ENCODE peak calls at places on chromosome 20, in eight cellular contexts. G is heart left ventricle, Z is foreskin fibroblast, B is MCF 10A, H is heart right ventricle, N is HFFc6, F is fibroblast of lung, M is CD14-positive monocyte. J is an unnamed sample.

GRCh38 chr20:36848677-36849076 is 27.3 kb upstream of the TLDC2 start:
- DNase-seq in G (no peak), Z (no peak), B (no peak), H (no peak), N (no peak), F (no peak), M (no peak), J (no peak)

GRCh38 chr20:59764037-59764436 is 159.7 kb downstream of the PHACTR3 start:
- DNase-seq in G (no peak), Z (no peak), B (no peak), H (no peak), N (no peak), F (no peak), M (no peak), J (no peak)

GRCh38 chr20:63073051-63073737 is 66.4 kb upstream of the BHLHE23 start:
- DNase-seq in G (no peak), Z (no peak), B (no peak), H (no peak), N (no peak), F (no peak), M (peak), J (no peak)

GRCh38 chr20:46214831-46215488 is 93.3 kb downstream of the CDH22 start:
- DNase-seq in G (no peak), Z (peak), B (peak), H (no peak), N (no peak), F (no peak), M (no peak), J (no peak)

GRCh38 chr20:63642518-63643247 is 10.5 kb downstream of the STMN3 start:
- DNase-seq in G (no peak), Z (peak), B (no peak), H (no peak), N (no peak), F (no peak), M (no peak), J (no peak)

GRCh38 chr20:61922411-61922810 is 143.3 kb downstream of the TAF4 start:
- DNase-seq in G (no peak), Z (no peak), B (no peak), H (no peak), N (no peak), F (no peak), M (peak), J (no peak)

GRCh38 chr20:45612314-45612713 is 17.2 kb upstream of the WFDC10A start:
- DNase-seq in G (no peak), Z (no peak), B (no peak), H (no peak), N (no peak), F (no peak), M (no peak), J (no peak)

GRCh38 chr20:53829086-53829703 is 235.6 kb upstream of the ZNF217 start:
- DNase-seq in G (no peak), Z (peak), B (peak), H (no peak), N (peak), F (peak), M (peak), J (no peak)

GRCh38 chr20:20743511-20744169 is 31.2 kb upstream of the RALGAPA2 start:
- DNase-seq in G (peak), Z (no peak), B (no peak), H (peak), N (no peak), F (peak), M (no peak), J (peak)

GRCh38 chr20:56628873-56629463 is at the start of gene TFAP2C:
- DNase-seq in G (peak), Z (peak), B (peak), H (peak), N (peak), F (no peak), M (no peak), J (peak)

GRCh38 chr20:57397004-57397692 is 6.0 kb downstream of the RBM38 start:
- DNase-seq in G (no peak), Z (no peak), B (no peak), H (no peak), N (no peak), F (no peak), M (no peak), J (no peak)

GRCh38 chr20:57662313-57663240 is 42.4 kb upstream of the ZBP1 start:
- DNase-seq in G (peak), Z (no peak), B (no peak), H (no peak), N (no peak), F (no peak), M (peak), J (no peak)

GRCh38 chr20:14522595-14522994 is 185.2 kb upstream of the FLRT3 start:
- DNase-seq in G (no peak), Z (no peak), B (no peak), H (no peak), N (no peak), F (no peak), M (no peak), J (no peak)

GRCh38 chr20:58498445-58499068 is 16.6 kb downstream of the APCDD1L start:
- DNase-seq in G (no peak), Z (no peak), B (no peak), H (no peak), N (no peak), F (no peak), M (no peak), J (no peak)

GRCh38 chr20:9756660-9757059 is 82.2 kb downstream of the PAK5 start:
- DNase-seq in G (no peak), Z (no peak), B (no peak), H (no peak), N (no peak), F (no peak), M (no peak), J (no peak)

GRCh38 chr20:63573739-63574131 is 304 bp downstream of the HELZ2 start:
- DNase-seq in G (no peak), Z (peak), B (no peak), H (no peak), N (no peak), F (no peak), M (no peak), J (no peak)

GRCh38 chr20:7938058-7938457 is 2.2 kb downstream of the HAO1 start:
- DNase-seq in G (no peak), Z (peak), B (no peak), H (no peak), N (no peak), F (no peak), M (no peak), J (no peak)

GRCh38 chr20:12824353-12824752 is 184.4 kb upstream of the SPTLC3 start:
- DNase-seq in G (no peak), Z (no peak), B (no peak), H (no peak), N (no peak), F (no peak), M (no peak), J (no peak)

GRCh38 chr20:49045440-49046086 is 549 bp upstream of the CSE1L start:
- DNase-seq in G (peak), Z (peak), B (no peak), H (peak), N (no peak), F (peak), M (peak), J (no peak)

GRCh38 chr20:13817342-13817741 is 32.5 kb downstream of the NDUFAF5 start:
- DNase-seq in G (no peak), Z (peak), B (no peak), H (no peak), N (peak), F (no peak), M (no peak), J (no peak)

GRCh38 chr20:1651268-1651667 is 6.3 kb downstream of the SIRPG start:
- DNase-seq in G (no peak), Z (no peak), B (no peak), H (no peak), N (no peak), F (no peak), M (no peak), J (no peak)

GRCh38 chr20:57047281-57048026 is 219.0 kb downstream of the BMP7 start:
- DNase-seq in G (no peak), Z (no peak), B (peak), H (no peak), N (no peak), F (no peak), M (peak), J (no peak)

GRCh38 chr20:36786246-36786645 is 12.7 kb upstream of the DSN1 start:
- DNase-seq in G (no peak), Z (no peak), B (no peak), H (no peak), N (no peak), F (no peak), M (no peak), J (no peak)

GRCh38 chr20:32457476-32457986 is 99.4 kb downstream of the ASXL1 start:
- DNase-seq in G (peak), Z (peak), B (no peak), H (peak), N (peak), F (peak), M (peak), J (peak)

GRCh38 chr20:56988446-56988845 is 278.0 kb downstream of the BMP7 start:
- DNase-seq in G (no peak), Z (no peak), B (no peak), H (no peak), N (no peak), F (no peak), M (no peak), J (no peak)

GRCh38 chr20:61589055-61589385 is 337.0 kb downstream of the CDH4 start:
- DNase-seq in G (no peak), Z (peak), B (peak), H (no peak), N (peak), F (peak), M (no peak), J (no peak)

GRCh38 chr20:1163653-1164052 is 21.1 kb downstream of the TMEM74B start:
- DNase-seq in G (no peak), Z (no peak), B (no peak), H (no peak), N (no peak), F (no peak), M (no peak), J (no peak)

GRCh38 chr20:10190456-10190855 is 28.2 kb upstream of the SNAP25 start:
- DNase-seq in G (no peak), Z (no peak), B (no peak), H (no peak), N (no peak), F (no peak), M (no peak), J (no peak)

GRCh38 chr20:47664068-47664437 is 121.2 kb downstream of the SULF2 start:
- DNase-seq in G (no peak), Z (no peak), B (no peak), H (no peak), N (no peak), F (no peak), M (no peak), J (no peak)
- TF ChIP-seq CTCF in G (no peak), Z (no peak), B (no peak), H (no peak), N (peak), F (no peak), M (peak), J (no peak)

GRCh38 chr20:38139919-38140753 is 24.9 kb downstream of the TGM2 start:
- DNase-seq in G (no peak), Z (peak), B (peak), H (no peak), N (peak), F (peak), M (no peak), J (no peak)

GRCh38 chr20:38141889-38142494 is 23.1 kb downstream of the TGM2 start:
- DNase-seq in G (no peak), Z (no peak), B (no peak), H (no peak), N (no peak), F (no peak), M (no peak), J (no peak)

GRCh38 chr20:38143238-38143645 is 21.8 kb downstream of the TGM2 start:
- DNase-seq in G (no peak), Z (no peak), B (peak), H (no peak), N (no peak), F (no peak), M (no peak), J (no peak)

GRCh38 chr20:38139156-38139912 is 25.7 kb downstream of the TGM2 start:
- DNase-seq in G (no peak), Z (no peak), B (no peak), H (no peak), N (no peak), F (no peak), M (no peak), J (no peak)

DNA sequence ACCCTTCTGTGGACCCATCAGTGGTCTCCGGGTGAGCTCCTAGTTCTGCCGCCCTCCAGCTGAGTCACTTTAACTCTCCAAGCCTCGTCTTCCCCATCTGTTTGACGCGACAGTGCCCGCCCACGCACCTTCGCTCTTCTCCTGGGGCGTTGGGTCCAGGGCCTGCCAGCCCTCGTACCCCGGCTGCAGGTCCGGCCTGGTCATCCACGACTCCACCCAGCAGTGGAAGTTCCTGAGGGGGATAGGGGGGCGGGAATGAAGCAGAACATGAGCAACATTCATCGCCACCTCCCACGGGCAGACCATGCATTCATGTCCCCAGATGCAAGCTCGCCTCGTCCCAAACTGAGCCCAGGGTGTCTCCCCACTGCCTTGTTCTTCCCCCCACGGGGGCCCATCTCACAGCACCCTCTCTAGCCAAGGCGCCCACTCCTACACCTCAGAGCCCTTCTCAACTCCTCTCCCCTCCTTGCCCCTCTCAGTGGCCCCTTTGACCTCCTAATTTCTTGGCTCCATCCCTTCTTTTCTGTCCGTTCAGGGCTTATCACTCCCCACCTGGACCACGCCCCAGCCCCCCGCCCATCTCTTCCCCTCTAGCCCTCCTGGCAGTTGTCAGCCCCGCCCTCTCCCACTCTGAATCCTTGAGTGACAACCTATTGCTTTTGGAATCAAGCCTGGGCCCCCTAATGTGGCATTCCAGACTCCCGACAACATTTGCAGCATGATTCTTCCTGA is 23.7 kb downstream of the TGM2 start:
- DNase-seq in G (no peak), Z (no peak), B (no peak), H (no peak), N (no peak), F (no peak), M (no peak), J (no peak)
- TF ChIP-seq CTCF in G (no peak), Z (no peak), B (no peak), H (no peak), N (no peak), F (no peak), M (no peak), J (no peak)

DNA sequence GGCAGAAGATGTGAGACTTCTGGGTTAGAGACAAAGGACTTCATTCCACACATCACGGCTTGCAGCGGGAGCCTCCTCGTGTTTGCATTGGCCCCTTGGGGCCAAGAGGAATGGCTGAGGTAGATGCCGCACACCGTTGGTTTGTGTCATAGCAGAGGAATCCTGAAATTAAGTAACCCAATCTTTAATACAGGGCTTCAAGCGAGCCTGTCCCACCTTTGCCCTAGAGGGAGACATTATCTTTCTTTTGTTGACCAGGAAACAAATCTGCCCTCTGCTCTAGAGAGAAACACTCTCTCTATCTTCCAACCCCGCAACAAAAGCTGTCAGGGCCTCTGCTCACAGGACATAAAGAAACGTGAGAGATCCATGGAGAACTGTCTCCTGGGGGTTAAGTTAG is 277.6 kb upstream of the ZFP64 start:
- DNase-seq in G (no peak), Z (no peak), B (no peak), H (no peak), N (no peak), F (no peak), M (no peak), J (no peak)
- TF ChIP-seq CTCF in G (no peak), Z (no peak), B (no peak), H (no peak), N (no peak), F (no peak), M (no peak), J (no peak)

DNA sequence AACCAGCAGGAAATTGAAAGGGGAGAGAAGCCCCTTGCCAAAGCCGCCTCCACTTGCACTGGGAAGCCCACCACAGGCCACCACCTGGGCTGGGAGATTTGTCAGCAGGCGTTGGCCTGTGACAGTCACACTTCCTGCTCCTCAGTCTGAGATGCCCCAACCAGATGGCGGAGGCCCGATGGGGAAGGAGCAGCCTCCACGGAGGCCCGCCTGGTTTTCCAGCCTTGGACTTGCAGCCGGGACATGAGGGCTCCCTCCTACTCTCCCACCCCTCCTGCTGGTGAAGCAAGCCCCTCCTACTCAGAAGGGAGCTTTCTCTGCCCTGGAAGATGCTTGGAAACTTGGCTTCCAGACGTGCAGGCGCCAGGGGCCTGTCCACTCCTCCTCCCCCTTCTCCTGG is 166.9 kb upstream of the SULF2 start:
- DNase-seq in G (no peak), Z (no peak), B (no peak), H (no peak), N (no peak), F (no peak), M (no peak), J (no peak)
- TF ChIP-seq CTCF in G (no peak), Z (no peak), B (no peak), H (no peak), N (no peak), F (no peak), M (no peak), J (no peak)

GRCh38 chr20:43096471-43096870 is 93.2 kb downstream of the PTPRT start:
- DNase-seq in G (no peak), Z (no peak), B (no peak), H (no peak), N (no peak), F (no peak), M (no peak), J (no peak)

GRCh38 chr20:43102394-43102793 is 87.3 kb downstream of the PTPRT start:
- DNase-seq in G (no peak), Z (no peak), B (no peak), H (no peak), N (no peak), F (no peak), M (no peak), J (no peak)
- TF ChIP-seq CTCF in G (no peak), Z (no peak), B (no peak), H (no peak), N (peak), F (no peak), M (no peak), J (peak)

GRCh38 chr20:50928469-50928868 is 2.8 kb downstream of the ADNP start:
- DNase-seq in G (no peak), Z (no peak), B (no peak), H (no peak), N (no peak), F (no peak), M (no peak), J (no peak)
- TF ChIP-seq CTCF in G (no peak), Z (no peak), B (no peak), H (no peak), N (peak), F (peak), M (no peak), J (peak)

DNA sequence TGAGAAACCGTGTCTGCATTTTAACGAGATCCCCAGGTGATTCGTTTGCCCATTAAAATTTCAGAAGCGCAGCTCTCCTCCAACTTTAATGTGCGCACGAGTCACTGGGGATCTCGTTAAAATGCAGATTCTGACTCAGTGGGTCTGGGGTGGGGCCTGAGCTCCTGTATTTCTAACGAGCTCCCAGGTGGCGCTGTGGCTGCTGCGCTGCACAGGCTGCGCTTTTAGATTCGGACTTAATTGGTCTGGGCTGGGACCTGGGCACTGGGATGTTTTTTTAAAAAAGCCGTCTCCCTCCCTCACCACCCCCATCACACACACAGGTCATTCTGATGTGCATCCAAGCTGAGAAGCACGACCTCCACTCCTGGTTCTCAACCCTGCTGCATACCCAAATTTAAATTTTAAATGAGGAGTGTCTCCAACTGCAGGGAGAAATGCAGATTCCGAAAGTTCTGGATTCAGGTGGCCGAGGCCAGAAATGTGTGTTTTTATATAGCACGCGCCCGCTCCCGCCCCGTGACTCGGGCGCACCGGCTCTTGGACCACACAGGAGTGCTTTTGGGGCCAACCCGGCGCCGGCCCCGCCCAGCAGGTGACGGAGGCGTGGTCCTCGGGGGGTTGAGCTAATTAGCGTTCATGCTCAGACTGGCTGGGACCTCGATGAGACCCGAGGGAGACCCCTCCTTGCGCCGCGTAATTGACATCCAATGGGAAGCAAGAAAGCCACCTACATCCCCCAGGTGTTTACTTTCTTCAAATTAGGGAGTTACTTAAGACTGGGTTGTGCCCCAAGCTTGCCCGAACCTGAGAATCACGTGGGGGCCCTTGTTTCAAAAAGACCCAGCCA is 85.8 kb downstream of the ZFP64 start:
- DNase-seq in G (no peak), Z (peak), B (peak), H (no peak), N (peak), F (peak), M (no peak), J (peak)
- TF ChIP-seq CTCF in G (peak), Z (peak), B (peak), H (peak), N (peak), F (peak), M (no peak), J (peak)

DNA sequence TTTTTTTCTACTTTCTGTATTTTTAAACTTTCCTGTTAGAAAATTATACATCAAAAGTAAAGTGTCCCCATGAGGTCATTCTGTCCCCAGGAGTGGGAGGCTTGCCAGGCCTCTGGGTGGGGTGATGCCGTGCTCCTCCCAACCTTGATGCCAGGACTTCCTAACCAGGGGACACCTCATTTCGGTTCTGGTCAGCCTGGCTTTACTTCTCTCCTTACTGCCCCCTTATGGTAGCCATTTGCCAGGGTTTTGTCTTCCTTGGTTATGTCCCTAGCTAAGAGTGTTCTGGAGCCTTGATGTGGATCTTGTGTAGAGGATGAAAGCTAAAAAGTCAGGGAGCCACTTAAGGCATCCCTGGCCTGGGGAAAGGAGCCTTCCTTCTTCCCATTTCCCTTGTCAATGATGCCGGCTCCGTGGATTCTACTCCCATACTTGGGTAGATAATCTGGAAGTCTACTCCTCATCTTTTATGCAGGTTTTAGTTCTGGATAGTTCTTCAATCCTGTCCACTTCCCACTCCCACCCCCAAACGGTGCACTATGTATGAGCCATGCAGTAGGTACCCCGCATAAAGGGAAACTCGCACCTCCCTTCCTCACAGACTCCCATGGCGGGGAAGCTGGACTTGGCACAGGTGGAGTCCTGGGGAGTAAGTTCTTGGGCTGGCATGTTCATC is 164.1 kb upstream of the SALL4 start:
- DNase-seq in G (peak), Z (peak), B (peak), H (peak), N (peak), F (peak), M (no peak), J (no peak)
- TF ChIP-seq CTCF in G (peak), Z (peak), B (peak), H (peak), N (peak), F (peak), M (peak), J (peak)

GRCh38 chr20:33757046-33757445 is 25.2 kb downstream of the ZNF341 start:
- DNase-seq in G (no peak), Z (no peak), B (no peak), H (no peak), N (no peak), F (no peak), M (no peak), J (no peak)
- TF ChIP-seq CTCF in G (no peak), Z (no peak), B (no peak), H (no peak), N (no peak), F (no peak), M (no peak), J (no peak)